ENCODE peak calls at places on chromosomes 2 and 18, in seven cellular contexts. Y is BE2C, S is lower lobe of right lung, K is dorsolateral prefrontal cortex, N is HCT116, L is WERI-Rb-1, W is psoas muscle. J is an unnamed sample.

GRCh38 chr2:26735096-26735495 is 29.0 kb upstream of the SLC35F6 start:
- DNase-seq in Y (no peak), L (no peak), N (no peak), S (no peak), K (no peak), W (no peak), J (no peak)

GRCh38 chr2:62118160-62118559 is 77.8 kb upstream of the B3GNT2 start:
- DNase-seq in K (no peak), N (no peak), W (no peak), S (no peak), Y (no peak), L (no peak), J (no peak)

GRCh38 chr18:7789853-7790552 is 222.9 kb downstream of the PTPRM start:
- DNase-seq in S (no peak), L (peak), W (no peak), N (peak), Y (no peak), K (no peak), J (no peak)

GRCh38 chr2:144950874-144951560 is 431.1 kb upstream of the ZEB2 start:
- DNase-seq in L (no peak), Y (no peak), W (no peak), K (no peak), N (peak), S (no peak), J (no peak)

GRCh38 chr18:9673296-9674251 is 34.5 kb upstream of the RAB31 start:
- DNase-seq in W (no peak), K (peak), Y (no peak), S (peak), L (peak), N (peak), J (no peak)

GRCh38 chr2:888906-889566 is 61.6 kb upstream of the SNTG2 start:
- DNase-seq in L (no peak), N (no peak), S (no peak), K (no peak), W (no peak), Y (no peak), J (no peak)

GRCh38 chr18:54671291-54671881 is 80.3 kb downstream of the DYNAP start:
- DNase-seq in N (peak), L (no peak), S (no peak), W (no peak), K (no peak), Y (no peak), J (no peak)

GRCh38 chr2:38315707-38316333 is 61.3 kb downstream of the ATL2 start:
- DNase-seq in L (peak), K (no peak), S (no peak), Y (no peak), W (no peak), N (peak), J (no peak)

GRCh38 chr2:238525990-238526389 is 99.3 kb downstream of the ASB1 start:
- DNase-seq in N (no peak), L (no peak), Y (no peak), W (no peak), K (no peak), S (no peak), J (no peak)

GRCh38 chr18:48842259-48843061 is 108.3 kb downstream of the SMAD7 start:
- DNase-seq in L (no peak), N (no peak), S (peak), Y (no peak), W (no peak), K (no peak), J (no peak)

GRCh38 chr2:52260904-52261303 is 1229.0 kb upstream of the NRXN1 start:
- DNase-seq in S (no peak), L (no peak), K (no peak), Y (no peak), N (no peak), W (no peak), J (no peak)

GRCh38 chr2:70083344-70084156 is 3.7 kb upstream of the PCBP1 start:
- DNase-seq in L (no peak), S (no peak), N (peak), W (no peak), K (no peak), Y (no peak), J (no peak)

GRCh38 chr2:179239194-179239593 is 25.4 kb downstream of the SESTD1 start:
- DNase-seq in K (no peak), Y (no peak), S (no peak), N (peak), L (no peak), W (no peak), J (no peak)

GRCh38 chr2:108031471-108031941 is 45.2 kb downstream of the SLC5A7 start:
- DNase-seq in N (no peak), L (no peak), W (no peak), K (no peak), S (no peak), Y (no peak), J (no peak)

GRCh38 chr18:56748698-56749268 is 97.6 kb downstream of the WDR7 start:
- DNase-seq in N (peak), W (no peak), Y (peak), L (no peak), K (no peak), S (no peak), J (peak)

GRCh38 chr2:213238753-213239591 is 45.3 kb upstream of the SPAG16 start:
- DNase-seq in Y (no peak), N (peak), L (no peak), K (no peak), W (no peak), S (no peak), J (peak)

GRCh38 chr18:67218556-67218955 is 298.0 kb downstream of the DSEL start:
- DNase-seq in K (no peak), L (no peak), S (no peak), N (no peak), W (no peak), Y (no peak), J (no peak)

GRCh38 chr2:85831735-85832134 is 57.1 kb downstream of the ST3GAL5 start:
- DNase-seq in Y (no peak), L (no peak), S (no peak), K (no peak), W (no peak), N (no peak), J (no peak)

GRCh38 chr2:12642332-12642731 is 74.4 kb upstream of the TRIB2 start:
- DNase-seq in Y (no peak), L (no peak), W (no peak), N (no peak), S (no peak), K (no peak), J (no peak)

GRCh38 chr18:23238152-23238531 is 102.9 kb downstream of the CABLES1 start:
- DNase-seq in N (no peak), Y (no peak), S (no peak), K (no peak), W (no peak), L (no peak), J (peak)

GRCh38 chr18:23239885-23240608 is 104.8 kb downstream of the CABLES1 start:
- DNase-seq in K (no peak), S (no peak), L (no peak), Y (no peak), W (no peak), N (no peak), J (no peak)

GRCh38 chr18:23239350-23239692 is 104.0 kb downstream of the CABLES1 start:
- DNase-seq in W (no peak), K (no peak), L (no peak), S (no peak), Y (no peak), N (no peak), J (no peak)

GRCh38 chr18:23237524-23238151 is 102.4 kb downstream of the CABLES1 start:
- DNase-seq in W (peak), Y (no peak), K (peak), N (no peak), S (peak), L (no peak), J (no peak)

DNA sequence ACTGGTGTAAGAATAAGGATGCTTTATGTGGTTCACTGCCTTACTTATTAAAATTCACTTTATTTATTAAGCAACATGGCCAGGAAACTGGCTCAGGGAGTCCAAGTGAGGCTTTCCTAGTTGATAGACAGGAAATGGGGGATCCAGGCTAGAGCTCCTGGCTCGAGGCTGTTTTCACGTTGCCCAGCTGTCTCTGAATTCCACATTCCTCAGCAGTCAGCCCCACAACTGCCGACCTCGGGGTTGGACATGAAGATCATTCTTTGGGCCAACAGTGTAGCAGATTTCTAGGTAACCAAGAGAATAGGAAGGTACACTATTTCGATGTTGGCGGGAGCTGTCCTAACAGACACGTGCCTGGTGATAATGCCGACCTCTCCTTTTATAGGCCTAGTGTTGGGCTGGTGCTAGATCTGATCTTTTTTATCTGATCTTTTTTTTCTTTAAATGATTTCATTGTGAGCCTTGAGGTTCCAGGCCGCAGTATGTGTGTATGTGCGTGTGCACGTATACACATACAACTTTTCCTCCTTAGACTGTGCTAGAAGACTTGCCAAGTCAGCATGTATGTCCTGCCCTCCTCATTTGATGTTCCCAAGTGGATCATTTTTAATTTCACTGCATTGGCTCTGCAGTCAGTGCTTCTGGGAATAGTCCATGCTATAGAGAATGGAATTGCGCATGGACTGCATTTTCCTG is 103.5 kb downstream of the CABLES1 start:
- DNase-seq in S (no peak), N (no peak), W (no peak), L (no peak), Y (no peak), K (no peak), J (no peak)
- H3K4me3 ChIP-seq in S (no peak), N (no peak), W (no peak), L (no peak), Y (no peak), K (no peak), J (no peak)

GRCh38 chr2:201999289-201999688 is 34.4 kb upstream of the FZD7 start:
- DNase-seq in Y (no peak), S (no peak), L (no peak), N (no peak), W (no peak), K (no peak), J (no peak)

GRCh38 chr2:201996681-201997254 is 36.9 kb upstream of the FZD7 start:
- DNase-seq in N (no peak), W (no peak), S (no peak), L (no peak), K (no peak), Y (peak), J (no peak)

GRCh38 chr2:201992960-201993359 is 40.7 kb upstream of the FZD7 start:
- DNase-seq in W (no peak), Y (no peak), N (no peak), S (no peak), K (no peak), L (no peak), J (no peak)

GRCh38 chr2:201996006-201996405 is 37.6 kb upstream of the FZD7 start:
- DNase-seq in Y (no peak), K (no peak), S (no peak), L (no peak), N (no peak), W (no peak), J (no peak)

DNA sequence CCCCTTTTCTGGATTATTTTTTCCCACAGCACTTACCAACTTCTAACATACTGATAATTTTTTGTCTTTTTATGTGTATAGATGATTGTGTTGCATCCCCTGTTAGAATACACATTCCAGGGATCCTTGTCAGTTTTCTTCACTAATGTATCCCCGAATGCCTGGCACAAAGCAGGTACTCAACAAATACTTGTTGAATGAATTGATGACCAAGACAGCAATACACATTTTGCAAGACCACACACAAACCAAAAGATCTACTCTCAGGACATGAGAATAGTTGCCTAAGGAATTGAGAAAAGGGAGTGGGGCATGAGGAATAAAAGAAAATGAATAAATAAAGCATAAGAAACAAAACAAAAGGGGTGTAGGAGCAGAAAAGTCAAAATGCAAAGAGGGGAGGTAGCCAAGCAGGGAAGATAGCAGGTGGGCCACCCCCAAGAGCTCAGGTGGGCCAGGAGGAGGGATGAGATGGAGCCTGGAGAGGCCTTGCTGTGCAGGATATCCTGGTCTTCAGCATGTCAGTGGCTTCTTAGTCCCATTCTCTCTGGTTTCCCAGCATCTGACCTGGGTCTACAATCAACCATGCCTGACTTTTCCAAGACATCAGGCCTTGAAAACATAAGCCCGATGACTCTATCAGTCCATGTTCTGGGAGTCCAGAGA is 38.5 kb upstream of the FZD7 start:
- DNase-seq in L (no peak), Y (no peak), S (no peak), K (no peak), N (no peak), W (no peak), J (no peak)
- TF ChIP-seq CTCF in L (no peak), Y (no peak), S (no peak), K (no peak), N (no peak), W (no peak), J (no peak)

DNA sequence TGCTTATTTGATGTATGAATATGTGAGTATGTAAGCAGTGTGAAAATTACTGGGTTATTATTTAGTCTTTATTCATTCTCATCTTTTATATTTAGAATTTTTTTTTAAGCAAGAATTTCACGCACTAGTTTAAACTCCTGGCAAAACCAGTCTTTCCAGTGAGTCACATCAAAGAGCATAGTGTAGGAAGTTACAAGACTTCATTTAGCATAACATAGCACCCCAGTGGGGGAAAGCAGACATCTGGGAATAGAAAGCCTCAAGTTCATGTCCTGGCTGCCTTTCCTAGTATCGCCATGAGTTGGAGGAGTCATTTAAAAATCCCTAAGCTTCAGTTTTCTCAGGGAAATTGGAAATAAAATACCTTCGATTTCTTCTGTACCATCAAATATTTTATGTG is 408.3 kb downstream of the NUP35 start:
- DNase-seq in Y (no peak), W (no peak), N (no peak), L (no peak), K (no peak), S (no peak), J (no peak)
- H3K4me3 ChIP-seq in Y (no peak), W (no peak), N (no peak), L (no peak), K (no peak), S (no peak), J (no peak)

DNA sequence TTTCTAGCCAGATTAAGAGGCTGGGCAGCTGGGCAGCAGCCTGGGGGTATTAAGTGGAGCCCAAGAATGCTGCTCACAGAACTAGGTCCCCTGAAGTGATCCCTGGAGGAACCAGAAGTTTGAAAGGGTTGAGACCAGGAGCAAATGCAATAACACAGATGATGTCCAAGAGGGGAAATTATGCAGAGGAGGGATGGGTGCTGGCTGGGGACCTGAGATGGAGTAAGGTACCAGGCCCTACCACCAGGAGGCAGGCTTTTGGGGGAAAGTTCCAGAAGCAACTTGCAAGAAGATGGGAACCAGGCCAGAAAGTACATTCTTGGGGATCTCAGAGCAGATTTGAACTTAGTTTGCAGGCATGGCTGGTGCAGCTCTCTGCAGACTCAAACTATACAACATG is 175.1 kb downstream of the NCK2 start:
- DNase-seq in K (no peak), S (no peak), N (peak), W (no peak), Y (peak), L (peak), J (peak)
- TF ChIP-seq CTCF in K (no peak), S (peak), N (peak), W (peak), Y (peak), L (peak), J (peak)

J was measured in retinal pigment epithelial cell.